ENCODE peak calls at places on chromosomes 6 and 20, in five cellular contexts. F is lung, A is HCT116, Z is gastrocnemius medialis, P is pancreas. Y is an unnamed sample.

GRCh38 chr6:50288241-50288640 is 238.5 kb upstream of the DEFB112 start:
- ATAC-seq in A (no peak), F (no peak), Z (no peak), P (no peak), Y (no peak)

GRCh38 chr20:11516448-11516847 is 401.2 kb upstream of the BTBD3 start:
- ATAC-seq in Z (no peak), A (no peak), P (no peak), F (no peak), Y (no peak)

GRCh38 chr6:43972915-43973304 is 154.3 kb downstream of the MRPL14 start:
- ATAC-seq in A (no peak), Z (peak), F (peak), P (peak), Y (peak)

GRCh38 chr6:150185697-150186096 is 42.9 kb downstream of the PPP1R14C start:
- ATAC-seq in Z (no peak), P (peak), F (peak), A (no peak), Y (no peak)

GRCh38 chr20:50610212-50610718 is 81.1 kb downstream of the RIPOR3 start:
- ATAC-seq in Z (no peak), P (no peak), F (no peak), A (peak), Y (no peak)

GRCh38 chr20:31537116-31537858 is 23.0 kb downstream of the HM13 start:
- ATAC-seq in A (no peak), Z (peak), P (no peak), F (no peak), Y (no peak)

GRCh38 chr6:116462516-116462915 is 1.3 kb downstream of the CALHM6 start:
- ATAC-seq in Z (no peak), A (no peak), F (no peak), P (no peak), Y (no peak)

GRCh38 chr20:62830821-62831220 is 14.0 kb downstream of the COL9A3 start:
- ATAC-seq in P (no peak), F (no peak), A (no peak), Z (no peak), Y (no peak)

GRCh38 chr6:113362542-113363430 is 494.4 kb upstream of the MARCKS start:
- ATAC-seq in P (no peak), A (no peak), Z (no peak), F (no peak), Y (no peak)

GRCh38 chr6:142839686-142840040 is 105.3 kb downstream of the HIVEP2 start:
- ATAC-seq in F (no peak), Z (no peak), A (no peak), P (no peak), Y (no peak)

GRCh38 chr6:157850030-157850429 is 27.0 kb downstream of the SNX9 start:
- ATAC-seq in Z (no peak), F (no peak), A (no peak), P (no peak), Y (no peak)

GRCh38 chr6:25147191-25147590 is 132.0 kb upstream of the CARMIL1 start:
- ATAC-seq in F (peak), A (no peak), Z (no peak), P (no peak), Y (no peak)

GRCh38 chr20:2709205-2709981 is 16.8 kb downstream of the EBF4 start:
- ATAC-seq in F (no peak), Z (no peak), P (no peak), A (no peak), Y (no peak)

GRCh38 chr20:49310695-49311094 is 32.8 kb upstream of the ZNFX1 start:
- ATAC-seq in F (no peak), A (no peak), Z (no peak), P (no peak), Y (no peak)

GRCh38 chr20:41004561-41005360 is 23.9 kb upstream of the TOP1 start:
- ATAC-seq in P (no peak), A (no peak), Z (peak), F (no peak), Y (no peak)

GRCh38 chr6:11947569-11947968 is 64.5 kb upstream of the HIVEP1 start:
- ATAC-seq in Z (no peak), A (no peak), F (no peak), P (no peak), Y (no peak)

GRCh38 chr20:63284083-63284440 is 8.9 kb upstream of the COL20A1 start:
- ATAC-seq in Z (no peak), A (no peak), P (no peak), F (no peak), Y (no peak)

GRCh38 chr20:56867128-56867527 is 238.0 kb downstream of the TFAP2C start:
- ATAC-seq in Z (no peak), F (no peak), A (no peak), P (no peak), Y (no peak)

GRCh38 chr20:24668384-24668702 is 198.9 kb downstream of the SYNDIG1 start:
- ATAC-seq in Z (no peak), P (no peak), A (no peak), F (no peak), Y (no peak)

GRCh38 chr20:61449916-61450315 is 197.9 kb downstream of the CDH4 start:
- ATAC-seq in A (no peak), Z (no peak), P (no peak), F (no peak), Y (no peak)

DNA sequence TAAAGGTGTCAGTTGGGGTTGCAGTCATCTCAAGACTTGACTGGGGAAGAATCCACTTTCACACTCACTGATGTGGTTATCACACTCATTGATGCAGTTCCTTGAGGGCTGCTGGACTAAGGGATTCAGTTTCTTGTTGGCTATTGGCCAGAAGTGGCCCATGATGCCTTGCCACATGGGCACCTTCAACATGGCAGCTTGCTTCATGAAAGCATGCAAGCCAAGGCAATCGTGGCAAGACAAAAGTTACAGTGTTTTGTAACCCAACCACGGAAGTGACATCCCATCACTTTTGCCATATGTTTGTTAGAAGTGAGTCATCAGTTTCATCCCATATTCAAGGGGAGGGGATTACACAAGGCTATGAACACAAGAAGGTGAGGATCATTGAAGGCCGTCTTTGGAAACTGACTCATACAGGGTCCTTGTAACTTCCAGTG is 3.8 kb upstream of the RANBP9 start:
- ATAC-seq in A (no peak), P (no peak), F (no peak), Z (no peak), Y (no peak)
- H3K27ac ChIP-seq in A (no peak), P (no peak), F (no peak), Z (no peak), Y (no peak)

GRCh38 chr6:82185948-82186347 is 61.6 kb downstream of the IBTK start:
- ATAC-seq in F (no peak), Z (no peak), A (no peak), P (no peak), Y (no peak)

GRCh38 chr6:82179415-82179814 is 68.1 kb downstream of the IBTK start:
- ATAC-seq in P (no peak), Z (no peak), F (no peak), A (no peak), Y (no peak)

GRCh38 chr6:82178759-82179112 is 68.8 kb downstream of the IBTK start:
- ATAC-seq in A (no peak), P (no peak), Z (no peak), F (no peak), Y (no peak)

GRCh38 chr6:82183642-82184282 is 63.8 kb downstream of the IBTK start:
- ATAC-seq in F (no peak), Z (no peak), A (no peak), P (no peak), Y (no peak)

DNA sequence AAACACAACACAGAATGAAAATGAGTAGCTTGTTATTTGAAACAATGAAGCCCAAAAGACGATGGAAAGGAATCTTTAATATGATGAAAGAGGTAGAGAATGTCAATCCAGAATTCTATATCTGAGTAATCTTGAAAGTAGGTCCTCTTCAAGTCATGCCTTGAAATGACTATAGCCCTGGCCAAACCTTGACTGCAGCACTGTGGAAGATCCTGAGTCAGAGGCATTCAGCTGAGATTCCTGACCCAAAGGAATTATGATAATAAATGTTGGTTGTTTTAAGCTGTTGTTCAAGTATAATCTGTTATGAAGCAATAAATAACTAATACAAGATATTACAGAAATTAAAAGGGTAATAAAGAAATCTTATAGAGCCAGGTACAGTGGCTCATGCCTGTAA is 64.8 kb downstream of the IBTK start:
- ATAC-seq in Z (no peak), A (no peak), F (no peak), P (no peak), Y (no peak)
- H3K27ac ChIP-seq in Z (no peak), A (no peak), F (no peak), P (no peak), Y (no peak)

DNA sequence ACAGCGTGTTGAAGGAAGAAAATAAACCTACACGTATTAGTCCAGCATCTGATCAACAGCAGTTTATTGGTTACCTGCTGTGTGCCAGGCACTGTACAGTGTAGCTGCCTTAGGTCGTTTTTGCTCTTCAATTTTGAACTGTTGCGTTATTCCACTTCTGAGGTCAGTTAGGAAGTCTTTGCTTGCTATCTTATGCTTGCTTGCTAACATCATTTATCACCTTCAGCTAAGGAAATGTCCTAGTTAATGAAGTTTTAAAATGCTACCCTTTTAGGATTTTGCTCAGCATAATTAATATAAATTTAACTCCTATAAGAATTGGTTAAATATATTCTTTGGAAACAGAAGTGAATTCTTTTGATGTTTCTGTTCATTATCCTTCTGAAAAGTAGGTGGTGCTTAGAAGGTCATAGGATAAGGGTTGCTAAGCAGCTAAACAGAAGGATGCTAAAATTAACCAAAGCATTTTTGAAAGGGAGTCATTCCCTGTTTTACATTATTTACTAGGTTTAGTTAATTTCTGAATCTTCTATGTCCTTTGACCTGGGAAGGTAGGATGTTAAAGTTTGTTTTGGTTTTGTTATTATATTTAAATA is 3.4 kb downstream of the RREB1 start:
- ATAC-seq in Z (no peak), P (no peak), F (no peak), A (no peak), Y (no peak)
- H3K27ac ChIP-seq in Z (peak), P (no peak), F (no peak), A (no peak), Y (peak)

GRCh38 chr6:106694343-106694742 is 65.0 kb downstream of the QRSL1 start:
- ATAC-seq in F (no peak), Z (no peak), A (no peak), P (no peak), Y (no peak)

GRCh38 chr6:106693343-106693742 is 64.0 kb downstream of the QRSL1 start:
- ATAC-seq in P (peak), A (no peak), Z (no peak), F (no peak), Y (no peak)

GRCh38 chr6:106688177-106688951 is 59.0 kb downstream of the QRSL1 start:
- ATAC-seq in A (no peak), P (peak), Z (no peak), F (no peak), Y (no peak)

GRCh38 chr6:106692823-106693216 is 63.4 kb downstream of the QRSL1 start:
- ATAC-seq in A (no peak), F (no peak), Z (no peak), P (no peak), Y (no peak)

DNA sequence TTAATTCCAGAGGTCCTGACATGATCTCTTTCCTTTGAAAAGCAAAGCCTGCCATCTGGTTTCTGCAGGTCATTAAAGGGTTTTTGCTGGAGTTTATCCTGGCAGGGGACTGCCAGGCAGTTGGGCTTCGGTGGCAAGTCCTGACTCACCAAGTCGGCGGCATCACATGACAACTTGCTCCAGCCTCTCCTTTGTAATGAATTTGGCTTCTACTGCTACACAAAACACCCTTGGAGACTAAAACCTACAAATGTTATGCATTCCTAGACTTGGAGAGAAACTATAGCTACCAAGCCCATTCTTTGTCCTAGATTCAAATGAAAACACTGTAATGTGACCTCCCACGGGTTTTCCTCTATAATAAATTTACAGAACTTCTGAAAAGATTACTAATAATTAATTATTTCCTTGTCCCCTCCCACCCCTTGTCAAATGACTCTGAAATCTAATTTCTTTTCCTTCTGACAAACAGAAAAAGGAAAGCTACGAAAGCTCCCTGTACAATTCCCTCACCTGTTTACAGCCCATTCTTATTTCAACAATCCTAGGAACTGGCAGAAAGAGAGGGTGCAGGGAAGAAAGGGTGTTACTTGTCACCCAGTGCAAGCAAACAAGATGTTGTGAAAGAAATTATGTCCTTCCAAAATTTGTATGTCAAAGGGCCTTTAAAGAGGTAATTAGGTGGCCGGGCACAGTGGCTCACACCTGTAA is 62.9 kb downstream of the QRSL1 start:
- ATAC-seq in F (no peak), P (peak), A (no peak), Z (no peak), Y (peak)
- H3K27ac ChIP-seq in F (no peak), P (peak), A (no peak), Z (no peak), Y (no peak)